ENCODE peak calls at places on chromosomes 2 and 18, in four cellular contexts. X is esophagus squamous epithelium, I is cardiac fibroblast, Q is upper lobe of right lung. Y is an unnamed sample.

GRCh38 chr2:81068144-81068543 is 763.6 kb upstream of the LRRTM1 start:
- DNase-seq in I (no peak), X (no peak), Q (no peak), Y (no peak)

GRCh38 chr18:31500161-31500688 is 2.2 kb downstream of the DSG2 start:
- DNase-seq in I (no peak), X (no peak), Q (no peak), Y (no peak)

GRCh38 chr2:27735263-27735904 is 36.1 kb upstream of the MRPL33 start:
- DNase-seq in X (no peak), I (peak), Q (peak), Y (peak)

GRCh38 chr18:58565021-58565420 is 63.9 kb downstream of the ALPK2 start:
- DNase-seq in Q (no peak), I (no peak), X (no peak), Y (no peak)

GRCh38 chr18:57802166-57802868 is 798 bp downstream of the ATP8B1 start:
- DNase-seq in I (no peak), X (no peak), Q (no peak), Y (no peak)

GRCh38 chr2:136932700-136933099 is 167.4 kb downstream of the THSD7B start:
- DNase-seq in I (peak), Q (no peak), X (no peak), Y (no peak)

GRCh38 chr2:178241852-178242551 is 47.7 kb downstream of the OSBPL6 start:
- DNase-seq in Q (no peak), I (peak), X (no peak), Y (peak)

GRCh38 chr2:241814571-241815476 is 5.8 kb downstream of the NEU4 start:
- DNase-seq in X (no peak), I (no peak), Q (peak), Y (no peak)

GRCh38 chr18:62398291-62398690 is 73.2 kb downstream of the TNFRSF11A start:
- DNase-seq in X (no peak), Q (no peak), I (no peak), Y (no peak)

GRCh38 chr2:38164881-38165280 is 88.9 kb upstream of the CYP1B1 start:
- DNase-seq in Q (no peak), I (no peak), X (no peak), Y (no peak)

GRCh38 chr2:71963295-71963694 is 184.4 kb downstream of the CYP26B1 start:
- DNase-seq in X (no peak), Q (no peak), I (peak), Y (no peak)

GRCh38 chr18:26568513-26568912 is 20.2 kb upstream of the KCTD1 start:
- DNase-seq in I (no peak), Q (no peak), X (no peak), Y (no peak)

GRCh38 chr2:78992451-78992806 is 33.1 kb upstream of the REG3G start:
- DNase-seq in I (peak), Q (no peak), X (no peak), Y (no peak)

GRCh38 chr2:9145109-9145751 is 61.4 kb upstream of the ASAP2 start:
- DNase-seq in X (no peak), Q (no peak), I (peak), Y (no peak)

DNA sequence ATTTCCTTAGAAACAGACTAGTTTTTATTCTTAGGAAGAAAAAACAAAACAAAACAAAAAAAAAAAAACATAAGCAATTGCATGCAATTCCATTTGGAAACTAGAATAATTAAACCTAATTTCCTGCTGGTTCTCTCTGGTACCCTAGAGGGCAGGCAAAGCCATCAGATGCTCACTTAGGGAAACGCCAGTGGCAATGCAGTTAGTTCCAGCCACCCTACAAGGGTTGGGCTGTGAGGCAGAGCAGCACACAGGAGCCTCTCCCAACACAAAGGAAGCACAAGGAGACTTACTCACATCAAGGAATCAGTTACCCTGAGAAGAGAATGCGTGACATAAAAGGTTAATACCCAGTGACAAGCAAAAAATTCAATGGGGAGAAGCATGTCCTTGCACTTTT is 28.8 kb downstream of the CCDC93 start:
- DNase-seq in I (no peak), Q (no peak), X (no peak), Y (no peak)
- TF ChIP-seq CTCF in I (peak), Q (no peak), X (no peak), Y (peak)

DNA sequence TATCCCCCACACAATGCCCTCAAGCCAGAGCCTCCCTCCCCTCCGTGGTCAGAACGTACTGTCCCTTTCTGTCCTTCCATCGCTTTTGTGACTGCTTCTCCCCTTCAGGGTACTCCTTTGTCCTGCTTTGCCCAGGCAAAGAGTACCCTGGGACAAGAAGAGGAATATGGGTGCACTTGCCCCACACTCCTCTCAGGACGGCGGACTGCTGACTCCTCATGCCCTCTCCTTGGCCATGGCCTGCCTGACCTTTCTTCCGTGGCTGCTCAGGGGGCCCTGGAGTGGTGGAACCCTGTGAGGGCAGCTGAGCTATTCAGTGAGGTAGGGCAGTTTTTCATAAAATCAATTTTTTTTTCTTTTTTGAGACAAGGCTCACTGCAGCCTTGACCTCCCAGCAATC is 18.7 kb downstream of the C2orf74 start:
- DNase-seq in Q (no peak), I (no peak), X (no peak), Y (no peak)
- H3K4me3 ChIP-seq in Q (no peak), I (no peak), X (no peak), Y (no peak)

DNA sequence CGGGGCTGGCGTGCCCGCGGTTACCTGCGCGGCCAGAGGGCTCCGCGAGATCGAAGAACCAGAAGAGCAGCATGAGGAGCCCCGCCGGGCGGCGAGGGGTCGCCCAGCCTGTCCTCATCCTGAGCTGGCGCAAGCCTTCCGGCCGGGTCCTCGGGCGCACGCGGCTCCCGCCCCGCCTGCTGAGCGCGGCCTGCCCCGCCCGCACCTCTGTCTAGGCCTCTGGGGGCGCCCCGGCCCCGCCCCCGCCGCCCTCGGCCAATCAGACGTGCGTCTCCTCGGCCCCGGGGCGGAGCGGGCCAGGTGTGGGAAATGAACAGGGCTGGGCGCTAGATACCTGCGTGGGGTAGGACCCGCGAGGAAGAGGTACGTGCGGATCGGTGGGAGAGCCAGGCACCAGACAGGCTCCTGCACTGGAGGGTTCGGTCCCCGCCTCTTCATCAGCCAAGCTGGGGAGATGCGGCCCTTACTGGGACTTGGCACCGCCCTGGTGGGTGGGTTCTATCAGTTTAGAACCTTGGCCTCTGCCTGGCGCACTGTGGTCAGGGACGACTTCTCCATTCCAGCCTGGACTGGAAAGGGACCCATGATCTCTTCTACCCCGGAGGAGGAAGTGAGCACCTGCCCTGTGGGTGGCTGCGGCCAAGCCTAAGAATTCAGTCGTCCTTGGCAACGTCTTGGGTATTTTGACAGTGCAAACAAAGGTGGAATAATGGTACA is 106.7 kb upstream of the CD302 start:
- DNase-seq in X (peak), I (peak), Q (peak), Y (no peak)
- TF ChIP-seq CTCF in X (no peak), I (no peak), Q (no peak), Y (no peak)

GRCh38 chr2:29134933-29135332 is 19.7 kb downstream of the CLIP4 start:
- DNase-seq in Q (no peak), X (no peak), I (no peak), Y (no peak)
- H3K4me3 ChIP-seq in Q (no peak), X (no peak), I (no peak), Y (no peak)

GRCh38 chr18:519019-519879 is 18.7 kb upstream of the COLEC12 start:
- DNase-seq in I (peak), Q (no peak), X (no peak), Y (no peak)

GRCh38 chr18:524496-524895 is 24.0 kb upstream of the COLEC12 start:
- DNase-seq in I (peak), Q (no peak), X (no peak), Y (no peak)

GRCh38 chr18:526681-527080 is 26.2 kb upstream of the COLEC12 start:
- DNase-seq in X (no peak), I (peak), Q (no peak), Y (no peak)

GRCh38 chr18:527136-527535 is 26.6 kb upstream of the COLEC12 start:
- DNase-seq in I (peak), Q (no peak), X (no peak), Y (no peak)

GRCh38 chr18:525066-525797 is 24.7 kb upstream of the COLEC12 start:
- DNase-seq in Q (no peak), I (peak), X (no peak), Y (no peak)
- TF ChIP-seq CTCF in Q (no peak), I (no peak), X (no peak), Y (no peak)

DNA sequence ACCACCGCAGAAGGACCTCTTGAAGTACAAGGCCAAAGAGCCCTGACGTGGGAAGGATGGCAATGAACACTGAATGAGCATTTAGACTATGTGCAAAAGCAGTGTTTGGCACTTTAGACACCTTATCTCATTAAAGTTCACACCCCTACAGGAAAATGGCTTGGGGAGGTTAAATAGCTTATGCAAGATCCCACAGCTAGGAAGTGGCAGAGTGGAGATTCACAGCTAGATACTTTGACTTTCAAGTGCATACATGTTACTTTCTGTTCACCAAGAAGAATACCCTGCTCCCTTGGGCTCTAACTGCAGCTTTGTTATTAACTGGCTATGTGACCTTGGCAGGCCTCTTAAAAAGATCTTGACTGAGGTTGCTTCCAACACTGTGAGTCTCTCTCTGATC is 58.2 kb downstream of the ICOS start:
- DNase-seq in Q (no peak), I (no peak), X (no peak), Y (no peak)
- H3K4me3 ChIP-seq in Q (no peak), I (no peak), X (no peak), Y (no peak)

GRCh38 chr2:133157141-133157540 is 411.1 kb downstream of the NCKAP5 start:
- DNase-seq in I (no peak), X (no peak), Q (no peak), Y (no peak)
- TF ChIP-seq CTCF in I (no peak), X (no peak), Q (no peak), Y (no peak)

DNA sequence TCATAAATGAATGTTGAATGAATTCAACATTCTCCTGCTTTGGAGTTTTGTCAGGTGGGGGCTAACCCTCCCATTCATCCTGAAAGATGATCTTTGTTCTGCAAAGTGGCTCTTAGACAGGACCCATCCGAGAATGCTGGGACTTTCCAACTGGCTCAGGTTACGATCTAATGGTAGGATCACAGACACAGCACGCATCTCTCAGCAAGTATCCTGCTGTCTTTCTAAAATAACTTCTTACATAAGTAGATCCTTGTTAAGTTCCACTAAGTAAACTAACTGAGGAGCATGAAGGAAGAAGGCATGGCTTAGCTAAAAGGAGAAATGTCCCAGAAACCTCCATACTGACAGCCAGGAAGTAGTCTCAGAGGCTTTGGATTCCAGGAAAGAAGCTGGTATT is 23.7 kb downstream of the CYP27A1 start:
- DNase-seq in I (peak), X (no peak), Q (no peak), Y (no peak)
- H3K4me3 ChIP-seq in I (no peak), X (no peak), Q (no peak), Y (no peak)

GRCh38 chr2:8003462-8004075 is 678.3 kb upstream of the ID2 start:
- DNase-seq in I (peak), Q (no peak), X (no peak), Y (no peak)

GRCh38 chr2:7999683-8000476 is 682.0 kb upstream of the ID2 start:
- DNase-seq in Q (no peak), I (no peak), X (no peak), Y (no peak)

GRCh38 chr2:8004250-8004681 is 677.6 kb upstream of the ID2 start:
- DNase-seq in Q (no peak), X (no peak), I (peak), Y (no peak)

GRCh38 chr2:8002765-8003393 is 679.0 kb upstream of the ID2 start:
- DNase-seq in I (no peak), X (no peak), Q (no peak), Y (no peak)

GRCh38 chr2:8000861-8001260 is 681.0 kb upstream of the ID2 start:
- DNase-seq in Q (no peak), I (no peak), X (no peak), Y (no peak)
- TF ChIP-seq CTCF in Q (peak), I (peak), X (no peak), Y (peak)

GRCh38 chr2:159091981-159092380 is 123.5 kb downstream of the TANC1 start:
- DNase-seq in X (no peak), Q (no peak), I (no peak), Y (no peak)
- H3K4me3 ChIP-seq in X (no peak), Q (no peak), I (no peak), Y (no peak)